ENCODE peak calls at places on chromosome 3, in four cellular contexts. F, I, N and K are unnamed samples.
A peak's percentile ranks its signal among the peaks of the same experiment; 100 is the strongest.

GRCh38 chr3:50345008-50345407 is 524 bp downstream of the ZMYND10 start:
- DNase-seq in F (no peak), I (no peak), N (no peak), K (no peak)

GRCh38 chr3:127820221-127820870 is 2.0 kb downstream of the MGLL start:
- DNase-seq in F (peak; percentile 76), I (no peak), N (no peak), K (no peak)

GRCh38 chr3:40847571-40847992 is 322.8 kb downstream of the ZNF621 start:
- DNase-seq in F (no peak), I (no peak), N (no peak), K (no peak)

GRCh38 chr3:59998040-59998439 is 948.2 kb upstream of the CFAP20DC start:
- DNase-seq in F (no peak), I (no peak), N (no peak), K (no peak)

GRCh38 chr3:184350618-184351017 is 10.8 kb downstream of the CLCN2 start:
- DNase-seq in F (no peak), I (no peak), N (no peak), K (no peak)

GRCh38 chr3:151580592-151580991 is 119.7 kb upstream of the IGSF10 start:
- DNase-seq in F (no peak), I (no peak), N (no peak), K (no peak)

GRCh38 chr3:43732747-43733425 is 42.1 kb downstream of the ABHD5 start:
- DNase-seq in F (no peak), I (no peak), N (no peak), K (no peak)

GRCh38 chr3:101984356-101984755 is 135.0 kb downstream of the NFKBIZ start:
- DNase-seq in F (no peak), I (no peak), N (no peak), K (no peak)

GRCh38 chr3:12957334-12957733 is 115.9 kb downstream of the IQSEC1 start:
- DNase-seq in F (no peak), I (no peak), N (no peak), K (no peak)

GRCh38 chr3:47542614-47543173 is 29.2 kb upstream of the ELP6 start:
- DNase-seq in F (no peak), I (no peak), N (no peak), K (no peak)

GRCh38 chr3:43363621-43364266 is 77.4 kb downstream of the SNRK start:
- DNase-seq in F (no peak), I (no peak), N (no peak), K (no peak)

GRCh38 chr3:73451276-73451973 is 173.3 kb downstream of the PDZRN3 start:
- DNase-seq in F (no peak), I (no peak), N (no peak), K (no peak)

GRCh38 chr3:142981108-142981507 is 17.6 kb upstream of the PAQR9 start:
- DNase-seq in F (no peak), I (no peak), N (no peak), K (no peak)

GRCh38 chr3:156859578-156859977 is 33.4 kb downstream of the LEKR1 start:
- DNase-seq in F (no peak), I (peak; percentile 10), N (no peak), K (no peak)

GRCh38 chr3:195255571-195256501 is 15.1 kb downstream of the XXYLT1 start:
- DNase-seq in F (no peak), I (no peak), N (peak; percentile 30), K (no peak)

GRCh38 chr3:195900426-195901355 is 7.7 kb downstream of the TNK2 start:
- DNase-seq in F (peak; percentile 86), I (no peak), N (peak; percentile 81), K (peak; percentile 66)

GRCh38 chr3:12817341-12817705 is 20.8 kb downstream of the CAND2 start:
- DNase-seq in F (no peak), I (peak; percentile 23), N (no peak), K (no peak)

GRCh38 chr3:47204875-47205274 is 41.0 kb upstream of the SETD2 start:
- DNase-seq in F (no peak), I (no peak), N (no peak), K (no peak)

GRCh38 chr3:147921044-147921443 is 511.9 kb downstream of the ZIC1 start:
- DNase-seq in F (no peak), I (no peak), N (no peak), K (no peak)

GRCh38 chr3:5188419-5189405 is 1.2 kb downstream of the EDEM1 start:
- DNase-seq in F (peak; percentile 75), I (peak; percentile 53), N (peak; percentile 76), K (peak; percentile 76)

GRCh38 chr3:189355481-189356201 is 183.9 kb downstream of the TPRG1 start:
- DNase-seq in F (no peak), I (no peak), N (peak; percentile 50), K (peak; percentile 62)

GRCh38 chr3:32685604-32686185 is 707 bp downstream of the CNOT10 start:
- DNase-seq in F (no peak), I (no peak), N (no peak), K (no peak)

GRCh38 chr3:31124368-31124767 is 229.9 kb upstream of the GADL1 start:
- DNase-seq in F (no peak), I (no peak), N (no peak), K (no peak)

GRCh38 chr3:73561494-73561893 is 63.2 kb downstream of the PDZRN3 start:
- DNase-seq in F (no peak), I (no peak), N (no peak), K (no peak)

GRCh38 chr3:45227946-45228345 is 1.9 kb upstream of the TMEM158 start:
- DNase-seq in F (no peak), I (no peak), N (no peak), K (no peak)

GRCh38 chr3:150225986-150226385 is 182.1 kb upstream of the TSC22D2 start:
- DNase-seq in F (no peak), I (no peak), N (no peak), K (no peak)

GRCh38 chr3:126414961-126415660 is 20.4 kb downstream of the CFAP100 start:
- DNase-seq in F (no peak), I (no peak), N (no peak), K (no peak)

GRCh38 chr3:12796171-12797123 is at the start of gene CAND2:
- DNase-seq in F (peak; percentile 69), I (peak; percentile 72), N (peak; percentile 65), K (peak; percentile 53)

GRCh38 chr3:31724144-31724543 is 191.4 kb downstream of the STT3B start:
- DNase-seq in F (no peak), I (no peak), N (no peak), K (no peak)

GRCh38 chr3:196288141-196288460 is 575 bp upstream of the PCYT1A start:
- DNase-seq in F (no peak), I (no peak), N (no peak), K (no peak)

GRCh38 chr3:29283739-29284138 is 2.9 kb downstream of the RBMS3 start:
- DNase-seq in F (no peak), I (no peak), N (no peak), K (no peak)

GRCh38 chr3:138469869-138470268 is 35.5 kb downstream of the ESYT3 start:
- DNase-seq in F (peak; percentile 71), I (no peak), N (no peak), K (no peak)

GRCh38 chr3:184257083-184257915 is 4.1 kb downstream of the CAMK2N2 start:
- DNase-seq in F (no peak), I (no peak), N (no peak), K (no peak)

GRCh38 chr3:16595778-16596177 is 9.4 kb downstream of the DAZL start:
- DNase-seq in F (no peak), I (no peak), N (no peak), K (no peak)
- TF ChIP-seq CTCF in F (no peak), I (no peak), N (no peak), K (no peak)

GRCh38 chr3:131530843-131531242 is 28.1 kb upstream of the MRPL3 start:
- DNase-seq in F (no peak), I (no peak), N (no peak), K (no peak)

GRCh38 chr3:131532645-131533044 is 29.9 kb upstream of the MRPL3 start:
- DNase-seq in F (no peak), I (no peak), N (no peak), K (no peak)

GRCh38 chr3:131530374-131530773 is 27.6 kb upstream of the MRPL3 start:
- DNase-seq in F (no peak), I (no peak), N (no peak), K (no peak)

GRCh38 chr3:131526801-131527347 is 24.1 kb upstream of the MRPL3 start:
- DNase-seq in F (peak; percentile 49), I (no peak), N (no peak), K (peak; percentile 18)
- TF ChIP-seq CTCF in F (no peak), I (no peak), N (no peak), K (no peak)

GRCh38 chr3:123027292-123028232 is at the start of gene SEMA5B:
- DNase-seq in F (peak; percentile 46), I (peak; percentile 77), N (peak; percentile 48), K (peak; percentile 12)
- TF ChIP-seq CTCF in F (peak; percentile 48), I (peak; percentile 45), N (no peak), K (no peak)

GRCh38 chr3:171569571-171570132 is 109.4 kb upstream of the TNIK start:
- DNase-seq in F (no peak), I (no peak), N (no peak), K (no peak)
- TF ChIP-seq CTCF in F (no peak), I (no peak), N (no peak), K (no peak)